ENCODE peak calls at places on chromosome 11, in five cellular contexts. D is breast epithelium; Z is A172; R is stimulated activated naive CD8-positive, alpha-beta T cell treated with anti-CD3 and anti-CD28 coated beads, Interleukin-15, amount 100 ng/mL, for 72 hours; C is nephron progenitor cell. T is an unnamed sample.

GRCh38 chr11:134252539-134253188 is 488 bp downstream of the THYN1 start:
- DNase-seq in R (peak; percentile 33), D (no peak), C (peak; percentile 22), Z (no peak), T (no peak)

GRCh38 chr11:45741032-45741431 is 63.9 kb upstream of the SLC35C1 start:
- DNase-seq in C (no peak), Z (no peak), R (no peak), D (no peak), T (no peak)

GRCh38 chr11:32034680-32035079 is 56.2 kb upstream of the RCN1 start:
- DNase-seq in C (no peak), D (no peak), Z (no peak), R (no peak), T (no peak)

GRCh38 chr11:15969281-15969680 is 387.1 kb downstream of the SOX6 start:
- DNase-seq in C (no peak), Z (peak; percentile 78), D (no peak), R (no peak), T (peak; percentile 55)

GRCh38 chr11:10327254-10327653 is 22.4 kb downstream of the ADM start:
- DNase-seq in Z (no peak), D (no peak), R (no peak), C (no peak), T (no peak)

GRCh38 chr11:46801694-46802093 is 44.4 kb downstream of the CKAP5 start:
- DNase-seq in C (no peak), R (no peak), D (no peak), Z (no peak), T (no peak)

GRCh38 chr11:72606362-72607100 is 67.7 kb downstream of the PDE2A start:
- DNase-seq in C (no peak), D (no peak), Z (no peak), R (no peak), T (no peak)

GRCh38 chr11:110747531-110747930 is 35.3 kb upstream of the ARHGAP20 start:
- DNase-seq in C (no peak), D (no peak), Z (no peak), R (no peak), T (no peak)

GRCh38 chr11:57072640-57073039 is 83.9 kb downstream of the OR5AK2 start:
- DNase-seq in Z (peak; percentile 96), R (no peak), C (no peak), D (no peak), T (no peak)

GRCh38 chr11:17479284-17480214 is 2.9 kb upstream of the ABCC8 start:
- DNase-seq in D (no peak), C (peak; percentile 80), R (no peak), Z (peak; percentile 28), T (peak; percentile 14)

GRCh38 chr11:67266424-67267187 is at the start of gene GRK2:
- DNase-seq in Z (peak; percentile 33), D (no peak), R (no peak), C (peak; percentile 61), T (no peak)

GRCh38 chr11:113096661-113097060 is 135.4 kb downstream of the NCAM1 start:
- DNase-seq in C (no peak), D (no peak), Z (no peak), R (no peak), T (peak; percentile 67)

GRCh38 chr11:281486-282161 is 3.4 kb downstream of the NLRP6 start:
- DNase-seq in R (peak; percentile 61), Z (no peak), C (no peak), D (no peak), T (no peak)

GRCh38 chr11:130420478-130421198 is 7.8 kb downstream of the ADAMTS8 start:
- DNase-seq in D (peak; percentile 60), Z (no peak), C (no peak), R (no peak), T (no peak)

GRCh38 chr11:57487021-57487778 is 26.9 kb downstream of the RTN4RL2 start:
- DNase-seq in R (no peak), D (no peak), Z (no peak), C (no peak), T (no peak)

GRCh38 chr11:65643971-65644370 is 6.1 kb downstream of the SIPA1 start:
- DNase-seq in C (no peak), D (no peak), R (no peak), Z (peak; percentile 58), T (no peak)

GRCh38 chr11:1762537-1763302 is 1.0 kb downstream of the CTSD start:
- DNase-seq in D (peak; percentile 77), C (no peak), R (no peak), Z (peak; percentile 84), T (no peak)

GRCh38 chr11:69480547-69481392 is 693 bp upstream of the LINC01488 start:
- DNase-seq in C (no peak), R (no peak), D (no peak), Z (no peak), T (no peak)

GRCh38 chr11:68040121-68040956 is 1.5 kb downstream of the TCIRG1 start:
- DNase-seq in C (peak; percentile 52), R (peak; percentile 75), D (no peak), Z (peak; percentile 65), T (no peak)

GRCh38 chr11:2834893-2835767 is 50.4 kb downstream of the CDKN1C start:
- DNase-seq in D (no peak), Z (peak; percentile 52), C (no peak), R (no peak), T (no peak)

GRCh38 chr11:638616-639323 is 1.7 kb downstream of the DRD4 start:
- DNase-seq in Z (no peak), D (no peak), R (no peak), C (peak; percentile 47), T (no peak)

GRCh38 chr11:24716403-24716802 is 219.6 kb downstream of the LUZP2 start:
- DNase-seq in D (no peak), C (no peak), Z (no peak), R (no peak), T (no peak)

GRCh38 chr11:74776546-74776945 is 27.9 kb downstream of the RNF169 start:
- DNase-seq in R (no peak), C (no peak), Z (no peak), D (no peak), T (no peak)

GRCh38 chr11:27912916-27913315 is 195.0 kb downstream of the KIF18A start:
- DNase-seq in D (no peak), C (no peak), R (no peak), Z (peak; percentile 60), T (no peak)

GRCh38 chr11:1542267-1542666 is 29.8 kb downstream of the DUSP8 start:
- DNase-seq in D (no peak), Z (no peak), C (no peak), R (no peak), T (no peak)

GRCh38 chr11:1390603-1391164 is 950 bp downstream of the BRSK2 start:
- DNase-seq in D (no peak), C (peak; percentile 72), R (no peak), Z (no peak), T (peak; percentile 48)

GRCh38 chr11:119481667-119482400 is 58.9 kb upstream of the THY1 start:
- DNase-seq in Z (no peak), R (peak; percentile 6), C (peak; percentile 29), D (peak; percentile 17), T (no peak)

GRCh38 chr11:73907191-73907590 is 30.4 kb downstream of the PAAF1 start:
- DNase-seq in C (no peak), R (no peak), Z (peak; percentile 74), D (no peak), T (no peak)

T was measured in putamen.